ENCODE peak calls at places on chromosomes 6 and 20, in seven cellular contexts. One of them, this sample, is unnamed.

GRCh38 chr6:158150701-158151100 is 17.4 kb downstream of the SERAC1 start:
- DNase-seq in NCI-H1436: no peak
- DNase-seq in AG09309: no peak
- DNase-seq in HL-60: no peak
- DNase-seq in PC-3: peak; percentile 86
- DNase-seq in mucosa of gallbladder: no peak
- DNase-seq in stimulated activated CD8-positive, alpha-beta memory T cell treated with anti-CD3 and anti-CD28 coated beads, Interleukin-2, amount 100 ng/mL, for 48 hours: no peak
- DNase-seq in this sample: no peak

GRCh38 chr6:24788031-24788665 is 10.6 kb downstream of the ARMH2 start:
- DNase-seq in AG09309: no peak
- DNase-seq in HL-60: no peak
- DNase-seq in stimulated activated CD8-positive, alpha-beta memory T cell treated with anti-CD3 and anti-CD28 coated beads, Interleukin-2, amount 100 ng/mL, for 48 hours: no peak
- DNase-seq in PC-3: peak; percentile 59
- DNase-seq in NCI-H1436: no peak
- DNase-seq in mucosa of gallbladder: no peak
- DNase-seq in this sample: no peak

GRCh38 chr6:90107721-90108364 is 188.8 kb downstream of the BACH2 start:
- DNase-seq in AG09309: no peak
- DNase-seq in PC-3: no peak
- DNase-seq in HL-60: no peak
- DNase-seq in stimulated activated CD8-positive, alpha-beta memory T cell treated with anti-CD3 and anti-CD28 coated beads, Interleukin-2, amount 100 ng/mL, for 48 hours: no peak
- DNase-seq in NCI-H1436: no peak
- DNase-seq in mucosa of gallbladder: no peak
- DNase-seq in this sample: no peak

GRCh38 chr20:57651977-57652864 is 32.0 kb upstream of the ZBP1 start:
- DNase-seq in PC-3: no peak
- DNase-seq in HL-60: no peak
- DNase-seq in mucosa of gallbladder: peak; percentile 9
- DNase-seq in stimulated activated CD8-positive, alpha-beta memory T cell treated with anti-CD3 and anti-CD28 coated beads, Interleukin-2, amount 100 ng/mL, for 48 hours: no peak
- DNase-seq in NCI-H1436: no peak
- DNase-seq in AG09309: no peak
- DNase-seq in this sample: no peak

GRCh38 chr6:33700391-33701050 is 11.0 kb downstream of the UQCC2 start:
- DNase-seq in stimulated activated CD8-positive, alpha-beta memory T cell treated with anti-CD3 and anti-CD28 coated beads, Interleukin-2, amount 100 ng/mL, for 48 hours: peak; percentile 62
- DNase-seq in AG09309: no peak
- DNase-seq in mucosa of gallbladder: peak; percentile 65
- DNase-seq in NCI-H1436: peak; percentile 36
- DNase-seq in HL-60: peak; percentile 67
- DNase-seq in PC-3: peak; percentile 78
- DNase-seq in this sample: peak; percentile 73

GRCh38 chr6:113317870-113318269 is 539.3 kb upstream of the MARCKS start:
- DNase-seq in NCI-H1436: peak; percentile 46
- DNase-seq in AG09309: no peak
- DNase-seq in mucosa of gallbladder: no peak
- DNase-seq in PC-3: no peak
- DNase-seq in stimulated activated CD8-positive, alpha-beta memory T cell treated with anti-CD3 and anti-CD28 coated beads, Interleukin-2, amount 100 ng/mL, for 48 hours: no peak
- DNase-seq in HL-60: no peak
- DNase-seq in this sample: no peak

GRCh38 chr6:107064579-107065065 is 36.6 kb downstream of the MTRES1 start:
- DNase-seq in AG09309: peak; percentile 45
- DNase-seq in mucosa of gallbladder: peak; percentile 47
- DNase-seq in PC-3: peak; percentile 32
- DNase-seq in HL-60: peak; percentile 61
- DNase-seq in stimulated activated CD8-positive, alpha-beta memory T cell treated with anti-CD3 and anti-CD28 coated beads, Interleukin-2, amount 100 ng/mL, for 48 hours: peak; percentile 19
- DNase-seq in NCI-H1436: no peak
- DNase-seq in this sample: peak; percentile 45

GRCh38 chr20:32960222-32960518 is 44.1 kb downstream of the SUN5 start:
- DNase-seq in PC-3: no peak
- DNase-seq in NCI-H1436: no peak
- DNase-seq in HL-60: no peak
- DNase-seq in mucosa of gallbladder: no peak
- DNase-seq in stimulated activated CD8-positive, alpha-beta memory T cell treated with anti-CD3 and anti-CD28 coated beads, Interleukin-2, amount 100 ng/mL, for 48 hours: no peak
- DNase-seq in AG09309: no peak
- DNase-seq in this sample: no peak

GRCh38 chr6:149065658-149066556 is 251.6 kb upstream of the TAB2 start:
- DNase-seq in PC-3: no peak
- DNase-seq in NCI-H1436: no peak
- DNase-seq in mucosa of gallbladder: no peak
- DNase-seq in stimulated activated CD8-positive, alpha-beta memory T cell treated with anti-CD3 and anti-CD28 coated beads, Interleukin-2, amount 100 ng/mL, for 48 hours: no peak
- DNase-seq in AG09309: no peak
- DNase-seq in HL-60: peak; percentile 66
- DNase-seq in this sample: no peak

GRCh38 chr6:7108964-7109836 is 1.4 kb downstream of the RREB1 start:
- DNase-seq in stimulated activated CD8-positive, alpha-beta memory T cell treated with anti-CD3 and anti-CD28 coated beads, Interleukin-2, amount 100 ng/mL, for 48 hours: no peak
- DNase-seq in AG09309: peak; percentile 35
- DNase-seq in HL-60: peak; percentile 74
- DNase-seq in mucosa of gallbladder: peak; percentile 73
- DNase-seq in NCI-H1436: no peak
- DNase-seq in PC-3: peak; percentile 71
- DNase-seq in this sample: peak; percentile 62

GRCh38 chr6:14380421-14380820 is 262.8 kb downstream of the CD83 start:
- DNase-seq in HL-60: no peak
- DNase-seq in mucosa of gallbladder: no peak
- DNase-seq in PC-3: no peak
- DNase-seq in stimulated activated CD8-positive, alpha-beta memory T cell treated with anti-CD3 and anti-CD28 coated beads, Interleukin-2, amount 100 ng/mL, for 48 hours: no peak
- DNase-seq in AG09309: no peak
- DNase-seq in NCI-H1436: no peak
- DNase-seq in this sample: no peak

GRCh38 chr6:29974901-29975560 is 32.7 kb downstream of the HLA-A start:
- DNase-seq in NCI-H1436: no peak
- DNase-seq in AG09309: no peak
- DNase-seq in mucosa of gallbladder: no peak
- DNase-seq in PC-3: no peak
- DNase-seq in HL-60: no peak
- DNase-seq in stimulated activated CD8-positive, alpha-beta memory T cell treated with anti-CD3 and anti-CD28 coated beads, Interleukin-2, amount 100 ng/mL, for 48 hours: no peak
- DNase-seq in this sample: no peak

This sample was measured in lung.